ENCODE peak calls at places on chromosomes 16 and 17, in seven cellular contexts. V, P, T, B, H, E and N are unnamed samples.

GRCh38 chr17:1174490-1174889 is 5.3 kb downstream of the ABR start:
- DNase-seq in V (no peak), P (no peak), T (no peak), B (no peak), H (no peak), E (no peak), N (no peak)

GRCh38 chr16:86680661-86681439 is 102.5 kb downstream of the FOXL1 start:
- DNase-seq in V (no peak), P (no peak), T (no peak), B (no peak), H (no peak), E (no peak), N (no peak)

GRCh38 chr16:29641561-29641960 is 21.5 kb upstream of the SPN start:
- DNase-seq in V (no peak), P (no peak), T (no peak), B (no peak), H (peak), E (no peak), N (peak)

GRCh38 chr16:72938426-72939164 is 109.3 kb downstream of the ZFHX3 start:
- DNase-seq in V (no peak), P (peak), T (no peak), B (no peak), H (no peak), E (peak), N (no peak)

GRCh38 chr17:66665194-66665593 is 169.7 kb upstream of the CACNG5 start:
- DNase-seq in V (no peak), P (no peak), T (no peak), B (no peak), H (no peak), E (no peak), N (no peak)

GRCh38 chr17:81370304-81370703 is 25.0 kb upstream of the BAHCC1 start:
- DNase-seq in V (no peak), P (no peak), T (no peak), B (no peak), H (no peak), E (no peak), N (no peak)

GRCh38 chr17:81039854-81040758 is 5.2 kb downstream of the BAIAP2 start:
- DNase-seq in V (no peak), P (peak), T (no peak), B (no peak), H (no peak), E (no peak), N (no peak)

GRCh38 chr17:43691317-43691693 is 29.6 kb upstream of the MEOX1 start:
- DNase-seq in V (no peak), P (no peak), T (no peak), B (no peak), H (no peak), E (no peak), N (no peak)

GRCh38 chr16:58222532-58223316 is 24.8 kb upstream of the CSNK2A2 start:
- DNase-seq in V (no peak), P (peak), T (no peak), B (no peak), H (no peak), E (no peak), N (no peak)

GRCh38 chr17:10278218-10278617 is 79.8 kb upstream of the GAS7 start:
- DNase-seq in V (peak), P (no peak), T (no peak), B (no peak), H (no peak), E (no peak), N (no peak)

GRCh38 chr16:80198265-80198994 is 342.4 kb upstream of the DYNLRB2 start:
- DNase-seq in V (no peak), P (no peak), T (no peak), B (no peak), H (no peak), E (no peak), N (no peak)

GRCh38 chr17:81250286-81251090 is 11.4 kb downstream of the NDUFAF8 start:
- DNase-seq in V (no peak), P (no peak), T (no peak), B (no peak), H (no peak), E (no peak), N (no peak)

GRCh38 chr17:16352838-16353701 is at the start of gene CENPV:
- DNase-seq in V (peak), P (peak), T (peak), B (peak), H (peak), E (peak), N (peak)

GRCh38 chr16:57479422-57480126 is 6.7 kb downstream of the DOK4 start:
- DNase-seq in V (peak), P (no peak), T (no peak), B (no peak), H (no peak), E (no peak), N (no peak)

GRCh38 chr17:31858647-31859486 is at the start of gene COPRS:
- DNase-seq in V (peak), P (peak), T (peak), B (peak), H (peak), E (peak), N (peak)

GRCh38 chr17:36850794-36851193 is 86.5 kb upstream of the LHX1 start:
- DNase-seq in V (no peak), P (peak), T (no peak), B (no peak), H (no peak), E (no peak), N (no peak)

GRCh38 chr16:24988593-24989338 is 26.4 kb downstream of the ARHGAP17 start:
- DNase-seq in V (peak), P (no peak), T (no peak), B (no peak), H (no peak), E (no peak), N (no peak)

GRCh38 chr16:15961060-15961511 is 11.7 kb downstream of the ABCC1 start:
- DNase-seq in V (no peak), P (no peak), T (no peak), B (peak), H (peak), E (no peak), N (peak)

GRCh38 chr16:56833243-56833970 is 31.6 kb upstream of the SLC12A3 start:
- DNase-seq in V (no peak), P (peak), T (no peak), B (no peak), H (no peak), E (no peak), N (no peak)

GRCh38 chr17:76714822-76715461 is 4.2 kb upstream of the MXRA7 start:
- DNase-seq in V (peak), P (no peak), T (peak), B (peak), H (no peak), E (peak), N (peak)

GRCh38 chr16:70703041-70703834 is 17.4 kb upstream of the MTSS2 start:
- DNase-seq in V (peak), P (no peak), T (no peak), B (no peak), H (no peak), E (no peak), N (no peak)

GRCh38 chr17:31147507-31148202 is 52.9 kb downstream of the NF1 start:
- DNase-seq in V (no peak), P (no peak), T (no peak), B (no peak), H (no peak), E (no peak), N (no peak)

GRCh38 chr16:29775742-29776408 is 2.2 kb upstream of the ZG16 start:
- DNase-seq in V (no peak), P (peak), T (no peak), B (no peak), H (no peak), E (no peak), N (no peak)

GRCh38 chr17:8120520-8121443 is 2.5 kb upstream of the ALOXE3 start:
- DNase-seq in V (peak), P (peak), T (peak), B (peak), H (peak), E (peak), N (peak)

GRCh38 chr16:2004795-2005517 is 4.7 kb downstream of the ZNF598 start:
- DNase-seq in V (no peak), P (no peak), T (no peak), B (no peak), H (no peak), E (no peak), N (no peak)

GRCh38 chr17:9115446-9116265 is 94.3 kb downstream of the NTN1 start:
- DNase-seq in V (peak), P (no peak), T (peak), B (peak), H (peak), E (no peak), N (no peak)

GRCh38 chr17:56159764-56160394 is 6.6 kb downstream of the ANKFN1 start:
- DNase-seq in V (peak), P (no peak), T (no peak), B (no peak), H (no peak), E (no peak), N (no peak)

GRCh38 chr17:56160395-56160889 is 7.2 kb downstream of the ANKFN1 start:
- DNase-seq in V (no peak), P (no peak), T (no peak), B (no peak), H (no peak), E (no peak), N (no peak)

GRCh38 chr17:56153215-56153614 is at the start of gene ANKFN1:
- DNase-seq in V (no peak), P (no peak), T (no peak), B (no peak), H (no peak), E (no peak), N (no peak)

DNA sequence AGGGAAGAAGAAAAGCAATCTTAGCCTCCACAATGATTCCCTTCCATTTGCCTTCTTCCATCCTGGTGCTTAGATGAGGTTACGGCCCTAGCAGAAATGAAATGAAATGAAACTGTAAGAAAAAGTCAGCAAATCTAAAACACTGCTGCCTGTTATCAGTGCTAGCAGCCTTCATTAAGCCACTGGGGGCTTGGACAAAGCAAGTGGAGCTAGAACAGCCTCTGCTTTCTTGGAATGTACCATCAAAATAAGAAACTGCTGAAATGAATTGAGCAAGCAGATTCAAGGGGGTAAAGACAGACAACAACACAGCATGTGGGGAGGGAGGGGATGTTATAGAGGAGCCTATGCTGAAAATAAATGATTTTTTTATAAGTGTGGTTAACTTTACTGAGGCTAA is 5.1 kb downstream of the ANKFN1 start:
- DNase-seq in V (no peak), P (no peak), T (no peak), B (no peak), H (no peak), E (no peak), N (no peak)
- TF ChIP-seq CTCF in V (no peak), P (no peak), T (no peak), B (no peak), H (no peak), E (no peak), N (no peak)

DNA sequence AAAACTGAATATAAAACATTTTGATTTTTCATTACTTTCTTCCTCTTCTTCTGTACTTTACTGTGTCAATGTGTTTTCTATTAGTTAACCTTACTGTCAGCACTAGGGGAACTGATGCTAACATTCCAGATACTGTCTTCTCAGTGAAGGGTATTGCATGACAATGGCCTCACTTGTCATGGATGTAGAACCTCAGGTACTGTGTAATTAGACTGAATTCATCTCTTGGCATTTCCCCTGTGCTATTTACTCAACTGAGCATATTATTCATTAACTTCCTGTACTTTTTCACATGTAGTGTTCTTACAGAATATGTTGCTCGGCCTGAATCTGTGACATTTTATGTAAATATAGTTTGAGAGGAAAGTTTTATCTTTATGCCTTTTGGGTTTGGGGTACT is 237.0 kb downstream of the CA10 start:
- DNase-seq in V (no peak), P (no peak), T (no peak), B (no peak), H (no peak), E (no peak), N (no peak)
- TF ChIP-seq CTCF in V (no peak), P (no peak), T (no peak), B (no peak), H (no peak), E (no peak), N (no peak)

GRCh38 chr17:75617675-75618074 is 15.6 kb upstream of the SMIM5 start:
- DNase-seq in V (no peak), P (no peak), T (no peak), B (no peak), H (no peak), E (no peak), N (no peak)

GRCh38 chr17:75622071-75622470 is 11.2 kb upstream of the SMIM5 start:
- DNase-seq in V (no peak), P (no peak), T (no peak), B (no peak), H (no peak), E (no peak), N (no peak)

GRCh38 chr17:75617218-75617617 is 16.0 kb upstream of the SMIM5 start:
- DNase-seq in V (no peak), P (no peak), T (no peak), B (no peak), H (no peak), E (no peak), N (no peak)

GRCh38 chr17:75622771-75623273 is 10.4 kb upstream of the SMIM5 start:
- DNase-seq in V (no peak), P (no peak), T (no peak), B (no peak), H (no peak), E (no peak), N (no peak)

GRCh38 chr17:75619506-75620431 is 13.5 kb upstream of the SMIM5 start:
- DNase-seq in V (peak), P (no peak), T (no peak), B (no peak), H (peak), E (no peak), N (peak)
- TF ChIP-seq CTCF in V (peak), P (peak), T (peak), B (no peak), H (no peak), E (no peak), N (peak)

GRCh38 chr17:12342609-12343248 is 322.1 kb downstream of the MAP2K4 start:
- DNase-seq in V (peak), P (no peak), T (no peak), B (no peak), H (peak), E (no peak), N (peak)
- TF ChIP-seq CTCF in V (peak), P (no peak), T (peak), B (no peak), H (no peak), E (no peak), N (peak)

GRCh38 chr16:17474037-17474436 is 3.3 kb upstream of the XYLT1 start:
- DNase-seq in V (no peak), P (no peak), T (no peak), B (peak), H (no peak), E (no peak), N (no peak)
- TF ChIP-seq CTCF in V (no peak), P (no peak), T (no peak), B (no peak), H (no peak), E (no peak), N (no peak)

DNA sequence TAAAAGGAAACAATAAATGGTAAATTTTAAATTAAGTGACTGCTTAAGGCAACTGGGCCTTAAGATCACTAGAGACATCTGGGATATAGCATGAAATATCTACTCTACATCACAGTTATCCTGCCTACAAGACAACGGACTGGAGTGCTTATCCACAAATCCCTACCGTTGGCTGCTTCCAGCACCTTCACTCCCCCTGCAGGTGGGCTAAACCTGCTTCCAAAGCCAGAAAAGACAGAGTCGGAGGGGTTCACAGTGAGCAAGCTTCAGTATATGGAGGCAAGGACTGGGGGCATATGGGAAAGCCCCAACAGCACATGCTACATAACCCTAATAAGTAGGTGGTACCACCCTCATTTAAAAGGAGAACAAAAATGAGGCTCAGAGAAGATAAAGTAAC is 45.3 kb downstream of the GRIN2A start:
- DNase-seq in V (no peak), P (no peak), T (no peak), B (no peak), H (no peak), E (no peak), N (no peak)
- TF ChIP-seq CTCF in V (no peak), P (no peak), T (no peak), B (no peak), H (no peak), E (no peak), N (no peak)

GRCh38 chr17:78144146-78144719 is 2.0 kb upstream of the C17orf99 start:
- DNase-seq in V (peak), P (no peak), T (peak), B (no peak), H (no peak), E (peak), N (no peak)
- TF ChIP-seq CTCF in V (peak), P (no peak), T (no peak), B (no peak), H (no peak), E (no peak), N (no peak)

GRCh38 chr16:66437391-66437945 is 10.4 kb downstream of the BEAN1 start:
- DNase-seq in V (no peak), P (no peak), T (no peak), B (no peak), H (no peak), E (no peak), N (no peak)

GRCh38 chr16:66440970-66441369 is 13.9 kb downstream of the BEAN1 start:
- DNase-seq in V (no peak), P (no peak), T (no peak), B (no peak), H (no peak), E (no peak), N (no peak)

GRCh38 chr16:66439051-66439730 is 12.1 kb downstream of the BEAN1 start:
- DNase-seq in V (no peak), P (no peak), T (no peak), B (no peak), H (no peak), E (no peak), N (no peak)

GRCh38 chr16:66440271-66440802 is 13.2 kb downstream of the BEAN1 start:
- DNase-seq in V (no peak), P (no peak), T (no peak), B (no peak), H (no peak), E (no peak), N (no peak)

DNA sequence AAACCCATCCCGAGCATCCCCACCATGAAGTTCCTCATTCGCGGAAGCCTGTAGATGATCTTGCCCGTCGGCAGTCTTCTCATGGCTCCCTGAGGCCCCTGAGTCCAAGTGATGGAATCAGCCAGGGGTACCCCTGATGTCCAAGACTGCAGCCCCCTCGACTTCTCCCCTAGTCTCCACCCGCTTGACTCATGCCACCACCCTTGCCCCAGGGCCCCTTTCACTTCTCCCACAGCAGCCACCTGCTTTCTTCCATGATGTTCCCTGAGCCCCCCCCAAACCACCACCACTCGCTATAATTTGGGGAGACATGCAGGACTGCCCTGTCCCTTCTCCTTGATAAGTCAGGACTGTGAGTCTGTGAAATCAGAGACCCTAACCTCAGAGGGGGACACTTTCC is 11.4 kb downstream of the BEAN1 start:
- DNase-seq in V (no peak), P (no peak), T (no peak), B (no peak), H (no peak), E (no peak), N (no peak)
- TF ChIP-seq CTCF in V (no peak), P (no peak), T (no peak), B (no peak), H (no peak), E (no peak), N (no peak)